ENCODE peak calls at places on chromosome 21, in five cellular contexts. N is GM12878, E is K562, B is HCT116, Y is HepG2. I is an unnamed sample.

GRCh38 chr21:25313891-25314646 is 293.2 kb downstream of the MRPL39 start:
- DNase-seq in N (no peak), E (no peak), B (no peak), Y (no peak), I (peak; percentile 23)

GRCh38 chr21:33244082-33244780 is 14.5 kb downstream of the IFNAR2 start:
- DNase-seq in N (no peak), E (no peak), B (no peak), Y (no peak), I (no peak)

GRCh38 chr21:39788383-39788782 is 43.4 kb downstream of the IGSF5 start:
- DNase-seq in N (no peak), E (peak; percentile 75), B (peak; percentile 66), Y (peak; percentile 71), I (peak; percentile 75)

GRCh38 chr21:39845581-39846130 is 21.6 kb upstream of the PCP4 start:
- DNase-seq in N (no peak), E (no peak), B (no peak), Y (no peak), I (no peak)

GRCh38 chr21:22758478-22758877 is 1760.3 kb downstream of the NCAM2 start:
- DNase-seq in N (no peak), E (no peak), B (no peak), Y (no peak), I (no peak)

GRCh38 chr21:19541612-19542011 is 1138.0 kb upstream of the TMPRSS15 start:
- DNase-seq in N (no peak), E (no peak), B (no peak), Y (peak; percentile 3), I (no peak)

GRCh38 chr21:17782051-17782450 is 37.1 kb downstream of the C21orf91 start:
- DNase-seq in N (no peak), E (no peak), B (no peak), Y (no peak), I (no peak)

GRCh38 chr21:41973427-41973831 is 19.6 kb upstream of the C2CD2 start:
- DNase-seq in N (no peak), E (no peak), B (no peak), Y (no peak), I (no peak)

GRCh38 chr21:26843912-26844257 is 1.3 kb downstream of the ADAMTS1 start:
- DNase-seq in N (no peak), E (no peak), B (no peak), Y (no peak), I (no peak)

GRCh38 chr21:42580076-42580792 is 66.6 kb downstream of the SLC37A1 start:
- DNase-seq in N (no peak), E (no peak), B (no peak), Y (no peak), I (no peak)

GRCh38 chr21:44886113-44887075 is 12.9 kb upstream of the PTTG1IP start:
- DNase-seq in N (no peak), E (no peak), B (no peak), Y (no peak), I (no peak)

GRCh38 chr21:41706678-41707077 is 60.2 kb downstream of the RIPK4 start:
- DNase-seq in N (no peak), E (no peak), B (no peak), Y (peak; percentile 86), I (no peak)

GRCh38 chr21:33246506-33246905 is 16.8 kb downstream of the IFNAR2 start:
- DNase-seq in N (no peak), E (no peak), B (no peak), Y (no peak), I (no peak)

GRCh38 chr21:44364151-44365053 is 11.0 kb downstream of the TRPM2 start:
- DNase-seq in N (no peak), E (no peak), B (no peak), Y (no peak), I (no peak)

DNA sequence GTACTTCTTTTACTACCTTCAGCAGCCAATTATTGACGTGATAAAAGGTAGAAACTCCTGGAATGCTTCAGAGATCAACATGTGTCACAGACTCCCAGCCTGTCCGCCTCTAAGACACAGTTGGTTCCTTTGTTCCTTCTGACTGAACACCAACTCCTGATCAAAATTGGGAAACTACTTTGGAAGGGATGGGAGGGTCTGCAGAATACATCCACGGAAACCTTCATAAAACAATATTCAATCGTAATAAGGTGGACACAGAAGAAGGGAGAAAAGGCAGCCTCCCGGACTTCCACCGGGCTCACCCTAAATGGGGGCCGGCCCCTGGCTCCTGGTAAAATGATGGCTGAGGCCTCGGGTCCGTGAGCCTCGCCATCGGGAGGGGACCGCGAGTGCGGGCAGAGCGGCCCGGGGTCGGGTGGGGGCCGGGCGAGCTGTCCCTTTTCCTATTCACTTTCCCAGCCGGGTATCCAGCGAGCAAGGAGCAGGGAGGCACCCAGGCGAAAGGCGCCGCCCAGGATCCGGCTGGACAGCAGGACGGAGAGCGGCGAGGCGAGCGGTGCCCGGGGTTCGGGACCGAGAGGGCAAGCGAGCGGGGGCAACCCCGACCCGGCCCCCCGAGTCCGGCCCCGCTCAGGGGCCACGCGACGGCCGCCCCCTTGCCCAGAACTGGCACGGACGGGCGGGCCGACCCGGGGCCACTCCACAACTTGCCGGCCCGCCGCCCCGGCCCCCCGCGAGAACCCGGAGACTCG is 802 bp downstream of the NRIP1 start:
- DNase-seq in N (no peak), E (peak; percentile 52), B (no peak), Y (no peak), I (peak; percentile 35)
- TF ChIP-seq ZBTB33 in N (no peak), E (no peak), B (no peak), Y (no peak), I (no peak)

GRCh38 chr21:34736116-34736870 is 67.5 kb downstream of the CLIC6 start:
- DNase-seq in N (no peak), E (no peak), B (no peak), Y (no peak), I (no peak)
- TF ChIP-seq RAD21 in N (no peak), E (no peak), B (no peak), Y (no peak), I (no peak)

GRCh38 chr21:38721055-38721454 is 84.7 kb upstream of the ETS2 start:
- DNase-seq in N (no peak), E (no peak), B (no peak), Y (no peak), I (no peak)

GRCh38 chr21:38716088-38716487 is 89.6 kb upstream of the ETS2 start:
- DNase-seq in N (no peak), E (no peak), B (no peak), Y (no peak), I (no peak)

GRCh38 chr21:38716942-38717341 is 88.8 kb upstream of the ETS2 start:
- DNase-seq in N (no peak), E (no peak), B (no peak), Y (no peak), I (no peak)

GRCh38 chr21:38721983-38722382 is 83.7 kb upstream of the ETS2 start:
- DNase-seq in N (no peak), E (no peak), B (no peak), Y (no peak), I (no peak)

GRCh38 chr21:38720074-38720473 is 85.7 kb upstream of the ETS2 start:
- DNase-seq in N (no peak), E (no peak), B (no peak), Y (no peak), I (no peak)
- H3K9ac ChIP-seq in N (no peak overlapping the region), E (no peak overlapping the region), B (no peak overlapping the region), Y (no peak overlapping the region), I (no peak overlapping the region)

GRCh38 chr21:36980280-36981048 is 14.0 kb upstream of the HLCS start:
- DNase-seq in N (no peak), E (no peak), B (no peak), Y (no peak), I (peak; percentile 51)
- TF ChIP-seq ZBTB33 in N (no peak), E (peak; percentile 93), B (no peak), Y (peak; percentile 34), I (no peak)

GRCh38 chr21:46538851-46539666 is 65.8 kb downstream of the S100B start:
- DNase-seq in N (no peak), E (no peak), B (no peak), Y (no peak), I (no peak)
- TF ChIP-seq RAD21 in N (no peak), E (no peak), B (no peak), Y (no peak), I (no peak)